ENCODE peak calls at places on chromosomes 4 and X, in six cellular contexts. Q, W, T, D, C and Y are unnamed samples.

GRCh38 chr4:6706173-6706572 is 3.5 kb downstream of the MRFAP1L1 start:
- DNase-seq in D (no peak), C (no peak), W (no peak), T (no peak), Q (no peak), Y (no peak)

GRCh38 chr4:137545461-137545861 is 13.2 kb upstream of the PCDH18 start:
- DNase-seq in T (no peak), W (no peak), C (no peak), Q (no peak), D (no peak), Y (no peak)

GRCh38 chrX:152861116-152861515 is 30.3 kb downstream of the NSDHL start:
- DNase-seq in T (no peak), W (no peak), C (no peak), Q (no peak), D (no peak), Y (no peak)

GRCh38 chr4:154593868-154594267 is 3.3 kb upstream of the FGA start:
- DNase-seq in Q (no peak), W (peak), D (no peak), T (no peak), C (no peak), Y (no peak)

GRCh38 chrX:19807414-19807813 is 80.0 kb downstream of the SH3KBP1 start:
- DNase-seq in C (no peak), Q (no peak), T (no peak), D (no peak), W (no peak), Y (no peak)

GRCh38 chrX:53598169-53598568 is 88.3 kb downstream of the HUWE1 start:
- DNase-seq in C (no peak), Q (no peak), W (no peak), D (no peak), T (no peak), Y (no peak)

GRCh38 chr4:51965862-51966261 is 54.3 kb downstream of the LRRC66 start:
- DNase-seq in D (no peak), W (no peak), Q (no peak), C (no peak), T (no peak), Y (no peak)

GRCh38 chr4:123755655-123756054 is 359.1 kb downstream of the SPRY1 start:
- DNase-seq in W (no peak), T (no peak), D (no peak), Q (no peak), C (no peak), Y (no peak)

GRCh38 chrX:24760601-24761000 is 66.9 kb downstream of the POLA1 start:
- DNase-seq in D (no peak), Q (no peak), W (no peak), C (no peak), T (no peak), Y (no peak)

GRCh38 chr4:23788460-23788859 is 101.4 kb downstream of the PPARGC1A start:
- DNase-seq in C (no peak), Q (no peak), D (no peak), T (no peak), W (no peak), Y (no peak)

GRCh38 chr4:153521995-153522799 is 56.0 kb downstream of the TMEM131L start:
- DNase-seq in Q (peak), W (no peak), C (peak), T (peak), D (no peak), Y (no peak)

GRCh38 chr4:13919021-13919441 is 291.5 kb upstream of the BOD1L1 start:
- DNase-seq in T (no peak), W (peak), D (no peak), C (no peak), Q (no peak), Y (no peak)

GRCh38 chr4:17055788-17056187 is 157.3 kb upstream of the LDB2 start:
- DNase-seq in W (peak), Q (no peak), C (no peak), D (no peak), T (no peak), Y (no peak)

GRCh38 chrX:148928803-148929202 is 428.4 kb downstream of the AFF2 start:
- DNase-seq in Q (no peak), C (no peak), T (no peak), D (no peak), W (no peak), Y (no peak)

GRCh38 chrX:41781500-41781899 is 57.5 kb downstream of the GPR82 start:
- DNase-seq in Q (peak), D (no peak), T (no peak), C (no peak), W (no peak), Y (no peak)

GRCh38 chr4:78032446-78032845 is 24.7 kb upstream of the FRAS1 start:
- DNase-seq in D (no peak), C (no peak), W (no peak), Q (no peak), T (no peak), Y (no peak)